ENCODE peak calls at places on chromosomes 6 and 20, in seven cellular contexts. H is LoVo, M is Kasumi-1, G is osteocyte, K is occipital lobe, T is AG09319, I is lung. R is an unnamed sample.
A peak's percentile ranks its signal among the peaks of the same experiment; 100 is the strongest.

GRCh38 chr20:10247440-10247839 is 28.8 kb downstream of the SNAP25 start:
- DNase-seq in H (no peak), M (no peak), G (no peak), K (no peak), T (no peak), I (no peak), R (no peak)

GRCh38 chr6:39725632-39725997 is 407 bp upstream of the KIF6 start:
- DNase-seq in H (no peak), M (no peak), G (no peak), K (no peak), T (no peak), I (no peak), R (no peak)

GRCh38 chr6:166485651-166486535 is 100.6 kb downstream of the RAMACL start:
- DNase-seq in H (no peak), M (no peak), G (no peak), K (no peak), T (no peak), I (no peak), R (no peak)

GRCh38 chr20:24131684-24132083 is 143.1 kb upstream of the GGTLC1 start:
- DNase-seq in H (no peak), M (no peak), G (no peak), K (no peak), T (no peak), I (no peak), R (no peak)

GRCh38 chr6:36296240-36296639 is 26.4 kb downstream of the PNPLA1 start:
- DNase-seq in H (no peak), M (no peak), G (no peak), K (no peak), T (peak; percentile 4), I (no peak), R (no peak)

GRCh38 chr20:50172347-50173013 is 18.1 kb upstream of the CEBPB start:
- DNase-seq in H (peak; percentile 68), M (no peak), G (no peak), K (peak; percentile 16), T (no peak), I (peak; percentile 85), R (peak; percentile 93)

GRCh38 chr20:1872456-1873183 is 22.6 kb upstream of the SIRPA start:
- DNase-seq in H (no peak), M (no peak), G (no peak), K (no peak), T (no peak), I (no peak), R (no peak)

GRCh38 chr20:38804682-38805501 is 605 bp upstream of the PPP1R16B start:
- DNase-seq in H (no peak), M (peak; percentile 78), G (no peak), K (no peak), T (no peak), I (no peak), R (no peak)

GRCh38 chr6:92479821-92480220 is 939.5 kb downstream of the EPHA7 start:
- DNase-seq in H (no peak), M (no peak), G (no peak), K (no peak), T (no peak), I (no peak), R (no peak)

GRCh38 chr20:24492031-24492607 is 22.7 kb downstream of the SYNDIG1 start:
- DNase-seq in H (no peak), M (no peak), G (peak; percentile 80), K (no peak), T (no peak), I (no peak), R (no peak)

GRCh38 chr20:57703013-57703412 is 6.8 kb downstream of the PMEPA1 start:
- DNase-seq in H (no peak), M (no peak), G (no peak), K (no peak), T (no peak), I (no peak), R (no peak)

GRCh38 chr6:11770546-11771466 is 7.8 kb downstream of the ADTRP start:
- DNase-seq in H (peak; percentile 37), M (no peak), G (peak; percentile 89), K (peak; percentile 8), T (peak; percentile 97), I (peak; percentile 72), R (peak; percentile 96)

GRCh38 chr6:90080876-90081464 is 186.7 kb downstream of the GJA10 start:
- DNase-seq in H (no peak), M (no peak), G (no peak), K (no peak), T (no peak), I (no peak), R (no peak)

GRCh38 chr20:25484224-25484846 is 76.9 kb downstream of the GINS1 start:
- DNase-seq in H (no peak), M (no peak), G (no peak), K (no peak), T (no peak), I (no peak), R (no peak)

GRCh38 chr20:9808166-9808565 is 30.7 kb downstream of the PAK5 start:
- DNase-seq in H (no peak), M (no peak), G (no peak), K (no peak), T (no peak), I (no peak), R (no peak)

GRCh38 chr6:131909408-131910218 is 41.6 kb downstream of the CCN2 start:
- DNase-seq in H (peak; percentile 70), M (peak; percentile 71), G (peak; percentile 88), K (peak; percentile 6), T (peak; percentile 51), I (peak; percentile 72), R (peak; percentile 78)

GRCh38 chr6:7916959-7917358 is 6.4 kb upstream of the TXNDC5 start:
- DNase-seq in H (no peak), M (no peak), G (no peak), K (no peak), T (no peak), I (no peak), R (no peak)

GRCh38 chr6:52499026-52499425 is 77.8 kb downstream of the TRAM2 start:
- DNase-seq in H (no peak), M (no peak), G (peak; percentile 17), K (no peak), T (no peak), I (no peak), R (no peak)

GRCh38 chr6:30926644-30927043 is 5.3 kb downstream of the SFTA2 start:
- DNase-seq in H (peak; percentile 24), M (no peak), G (no peak), K (no peak), T (no peak), I (peak; percentile 87), R (no peak)

GRCh38 chr6:138442663-138443062 is 38.6 kb downstream of the HEBP2 start:
- DNase-seq in H (no peak), M (no peak), G (no peak), K (no peak), T (no peak), I (no peak), R (no peak)

GRCh38 chr20:31630187-31630790 is 7.4 kb upstream of the COX4I2 start:
- DNase-seq in H (no peak), M (no peak), G (no peak), K (no peak), T (no peak), I (no peak), R (no peak)

GRCh38 chr20:10790013-10790412 is 116.2 kb upstream of the JAG1 start:
- DNase-seq in H (no peak), M (no peak), G (no peak), K (no peak), T (no peak), I (no peak), R (no peak)

GRCh38 chr6:113980937-113981554 is 10.1 kb upstream of the HDAC2 start:
- DNase-seq in H (peak; percentile 44), M (peak; percentile 68), G (no peak), K (no peak), T (no peak), I (no peak), R (no peak)

GRCh38 chr6:141562181-141562800 is 570.4 kb upstream of the GJE1 start:
- DNase-seq in H (no peak), M (peak; percentile 53), G (no peak), K (peak; percentile 7), T (no peak), I (peak; percentile 32), R (peak; percentile 59)

GRCh38 chr20:1904160-1904559 is 9.0 kb downstream of the SIRPA start:
- DNase-seq in H (no peak), M (no peak), G (no peak), K (no peak), T (no peak), I (no peak), R (no peak)

GRCh38 chr20:23061713-23062561 is 12.5 kb upstream of the THBD start:
- DNase-seq in H (peak; percentile 12), M (peak; percentile 61), G (no peak), K (no peak), T (no peak), I (no peak), R (peak; percentile 84)

GRCh38 chr20:6818033-6818808 is 50.7 kb downstream of the BMP2 start:
- DNase-seq in H (no peak), M (no peak), G (no peak), K (no peak), T (no peak), I (no peak), R (no peak)

GRCh38 chr20:62845818-62846527 is 15.6 kb downstream of the TCFL5 start:
- DNase-seq in H (no peak), M (no peak), G (no peak), K (peak; percentile 56), T (no peak), I (no peak), R (no peak)

GRCh38 chr20:301886-302848 is 4.8 kb downstream of the ZCCHC3 start:
- DNase-seq in H (no peak), M (no peak), G (no peak), K (no peak), T (no peak), I (no peak), R (no peak)

GRCh38 chr20:15675151-15675550 is 898.1 kb downstream of the KIF16B start:
- DNase-seq in H (no peak), M (no peak), G (no peak), K (no peak), T (no peak), I (no peak), R (no peak)